ENCODE peak calls at places on chromosomes 1 and 21, in four cellular contexts. S is HCT116, V is PC-9, X is GM23338. J is an unnamed sample.

GRCh38 chr21:30268608-30269197 is 14.0 kb downstream of the KRTAP24-1 start:
- DNase-seq in S (no peak), V (no peak), X (peak; percentile 83), J (peak; percentile 23)

GRCh38 chr1:17004466-17005364 is 7.0 kb downstream of the ATP13A2 start:
- DNase-seq in X (peak; percentile 44), V (no peak), S (no peak), J (no peak)

GRCh38 chr1:184838374-184838995 is 83.8 kb upstream of the EDEM3 start:
- DNase-seq in V (peak; percentile 51), S (no peak), X (no peak), J (peak; percentile 62)

GRCh38 chr1:201156819-201157218 is 2.5 kb upstream of the TMEM9 start:
- DNase-seq in X (no peak), V (no peak), S (no peak), J (no peak)

GRCh38 chr1:216485042-216485441 is 61.8 kb upstream of the USH2A start:
- DNase-seq in V (no peak), S (no peak), X (no peak), J (no peak)

GRCh38 chr1:103917771-103918170 is 168.1 kb downstream of the AMY1C start:
- DNase-seq in S (no peak), V (no peak), X (no peak), J (no peak)

GRCh38 chr1:8815582-8816285 is 1.7 kb downstream of the RERE start:
- DNase-seq in V (no peak), X (no peak), S (no peak), J (peak; percentile 48)

GRCh38 chr1:64925594-64925993 is 40.8 kb downstream of the JAK1 start:
- DNase-seq in X (no peak), S (no peak), V (no peak), J (no peak)

GRCh38 chr1:161115132-161115711 is 2.6 kb downstream of the PFDN2 start:
- DNase-seq in V (peak; percentile 75), X (no peak), S (peak; percentile 95), J (no peak)

GRCh38 chr1:43296207-43296606 is 4.6 kb upstream of the TIE1 start:
- DNase-seq in X (peak; percentile 17), V (no peak), S (no peak), J (no peak)

GRCh38 chr1:203197625-203198024 is 11.1 kb upstream of the CHI3L1 start:
- DNase-seq in V (no peak), S (no peak), X (no peak), J (peak; percentile 45)

GRCh38 chr1:246597340-246597739 is 31.1 kb downstream of the CNST start:
- DNase-seq in V (peak; percentile 36), S (no peak), X (no peak), J (peak; percentile 50)

GRCh38 chr1:69671363-69672010 is 103.8 kb downstream of the LRRC7 start:
- DNase-seq in S (no peak), X (no peak), V (no peak), J (no peak)

GRCh38 chr1:6033986-6034749 is 11.5 kb upstream of the KCNAB2 start:
- DNase-seq in S (no peak), X (peak; percentile 84), V (peak; percentile 34), J (peak; percentile 67)

GRCh38 chr1:25694591-25695007 is 78.0 kb downstream of the MAN1C1 start:
- DNase-seq in S (no peak), V (no peak), X (peak; percentile 44), J (peak; percentile 41)

GRCh38 chr1:147545133-147545532 is 3.8 kb downstream of the BCL9 start:
- DNase-seq in V (peak; percentile 83), S (peak; percentile 66), X (peak; percentile 81), J (peak; percentile 40)

GRCh38 chr1:201877877-201878339 is 10.8 kb upstream of the SHISA4 start:
- DNase-seq in X (peak; percentile 83), V (peak; percentile 41), S (peak; percentile 46), J (peak; percentile 73)

GRCh38 chr1:210489491-210489890 is 160.8 kb downstream of the HHAT start:
- DNase-seq in V (no peak), X (no peak), S (no peak), J (no peak)

GRCh38 chr1:223732993-223733798 is 20.9 kb downstream of the CAPN2 start:
- DNase-seq in V (no peak), S (no peak), X (no peak), J (no peak)

GRCh38 chr21:41695513-41695912 is 71.3 kb downstream of the RIPK4 start:
- DNase-seq in S (no peak), V (no peak), X (no peak), J (no peak)

GRCh38 chr1:87182611-87183010 is 146.1 kb upstream of the LMO4 start:
- DNase-seq in V (no peak), S (no peak), X (no peak), J (no peak)

GRCh38 chr21:43262427-43262826 is 93.6 kb downstream of the CRYAA start:
- DNase-seq in V (no peak), S (no peak), X (no peak), J (peak; percentile 68)

GRCh38 chr1:41152622-41153044 is 89.5 kb downstream of the SCMH1 start:
- DNase-seq in X (no peak), S (no peak), V (no peak), J (no peak)

GRCh38 chr21:28132713-28133112 is 860.0 kb downstream of the LTN1 start:
- DNase-seq in V (no peak), S (no peak), X (no peak), J (no peak)

GRCh38 chr1:223540485-223541106 is 124.9 kb downstream of the CAPN8 start:
- DNase-seq in V (no peak), X (no peak), S (no peak), J (no peak)

GRCh38 chr1:164608651-164609057 is 49.7 kb downstream of the PBX1 start:
- DNase-seq in X (peak; percentile 38), V (no peak), S (no peak), J (no peak)

GRCh38 chr1:65284229-65284628 is 25.1 kb upstream of the DNAJC6 start:
- DNase-seq in S (no peak), X (no peak), V (no peak), J (no peak)

GRCh38 chr1:202129453-202130274 is 6.9 kb downstream of the GPR37L1 start:
- DNase-seq in S (no peak), V (no peak), X (no peak), J (peak; percentile 3)

GRCh38 chr1:15038232-15039016 is 115.1 kb upstream of the TMEM51 start:
- DNase-seq in X (peak; percentile 88), S (peak; percentile 77), V (peak; percentile 31), J (peak; percentile 42)

GRCh38 chr1:44828003-44828651 is 14.9 kb downstream of the PTCH2 start:
- DNase-seq in X (no peak), S (no peak), V (no peak), J (no peak)

GRCh38 chr1:1889847-1890505 is 911 bp downstream of the GNB1 start:
- DNase-seq in S (no peak), X (peak; percentile 72), V (peak; percentile 18), J (peak; percentile 63)

GRCh38 chr21:26844258-26845065 is 747 bp downstream of the ADAMTS1 start:
- DNase-seq in S (no peak), X (peak; percentile 60), V (no peak), J (peak; percentile 71)

GRCh38 chr1:71350805-71351204 is 270.0 kb upstream of the ZRANB2 start:
- DNase-seq in X (no peak), S (no peak), V (no peak), J (no peak)

GRCh38 chr1:3468236-3469103 is 14.0 kb downstream of the ARHGEF16 start:
- DNase-seq in X (no peak), V (no peak), S (no peak), J (no peak)

GRCh38 chr1:219159946-219160645 is 13.6 kb upstream of the LYPLAL1 start:
- DNase-seq in X (no peak), V (no peak), S (no peak), J (no peak)

GRCh38 chr1:219163401-219163954 is 10.2 kb upstream of the LYPLAL1 start:
- DNase-seq in S (no peak), V (no peak), X (no peak), J (no peak)

GRCh38 chr1:219160942-219161341 is 12.7 kb upstream of the LYPLAL1 start:
- DNase-seq in X (no peak), S (no peak), V (no peak), J (no peak)

DNA sequence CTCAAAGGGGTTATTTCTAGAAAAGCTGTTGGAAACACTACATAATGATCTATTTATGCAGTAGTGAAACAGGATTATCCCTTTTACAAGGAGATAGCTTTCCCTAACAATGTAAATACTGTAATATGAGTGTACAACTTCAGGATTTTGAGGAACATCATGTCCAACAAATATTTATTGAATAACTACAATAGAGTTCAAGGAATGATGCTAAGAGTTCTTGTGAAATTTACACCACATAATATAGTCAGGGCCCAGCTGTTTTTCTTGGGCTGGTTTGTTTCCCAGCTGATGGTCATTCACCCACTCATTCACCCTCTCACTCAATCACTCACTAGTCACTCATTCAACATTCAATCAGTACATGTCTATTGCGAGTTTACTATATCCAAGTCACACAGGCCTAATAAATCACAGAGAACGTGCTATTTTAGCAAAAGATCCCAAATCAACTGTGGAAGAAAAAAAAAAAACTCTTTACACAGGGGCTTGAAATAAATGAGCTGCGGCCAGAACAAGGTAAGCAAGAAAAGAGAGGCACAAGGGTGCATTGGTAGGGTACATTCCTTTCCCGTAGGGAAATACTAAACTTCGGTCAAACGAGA is 12.2 kb upstream of the LYPLAL1 start:
- DNase-seq in X (no peak), S (no peak), V (no peak), J (no peak)
- H3K9me2 ChIP-seq in X (no peaks in the 10 kb centered on the region), S (no peaks in the 10 kb centered on the region), V (no peaks in the 10 kb centered on the region), J (no peaks in the 10 kb centered on the region)

GRCh38 chr1:21913763-21914162 is 23.3 kb downstream of the HSPG2 start:
- DNase-seq in S (no peak), V (no peak), X (no peak), J (no peak)
- H3K9me2 ChIP-seq in S (no peaks in the 10 kb centered on the region), V (no peaks in the 10 kb centered on the region), X (no peaks in the 10 kb centered on the region), J (no peaks in the 10 kb centered on the region)

GRCh38 chr1:171311771-171312558 is 2.0 kb upstream of the FMO4 start:
- DNase-seq in S (no peak), X (no peak), V (no peak), J (no peak)

GRCh38 chr1:171313835-171314320 is at the start of gene FMO4:
- DNase-seq in V (peak; percentile 62), S (peak; percentile 97), X (peak; percentile 97), J (peak; percentile 97)

GRCh38 chr1:171313319-171313834 is 606 bp upstream of the FMO4 start:
- DNase-seq in X (no peak), S (no peak), V (no peak), J (no peak)

GRCh38 chr1:171310661-171311087 is 3.3 kb upstream of the FMO4 start:
- DNase-seq in X (peak; percentile 51), V (no peak), S (no peak), J (no peak)
- H3K9me2 ChIP-seq in X (peaks cover 27% of the 10 kb centered on the region), V (no peaks in the 10 kb centered on the region), S (no peaks in the 10 kb centered on the region), J (no peaks in the 10 kb centered on the region)

GRCh38 chr1:230043102-230043501 is 23.9 kb upstream of the GALNT2 start:
- DNase-seq in X (no peak), S (no peak), V (no peak), J (no peak)

GRCh38 chr1:230032882-230033281 is 34.2 kb upstream of the GALNT2 start:
- DNase-seq in S (no peak), V (no peak), X (no peak), J (no peak)

GRCh38 chr1:230040440-230040839 is 26.6 kb upstream of the GALNT2 start:
- DNase-seq in S (no peak), V (no peak), X (no peak), J (no peak)

DNA sequence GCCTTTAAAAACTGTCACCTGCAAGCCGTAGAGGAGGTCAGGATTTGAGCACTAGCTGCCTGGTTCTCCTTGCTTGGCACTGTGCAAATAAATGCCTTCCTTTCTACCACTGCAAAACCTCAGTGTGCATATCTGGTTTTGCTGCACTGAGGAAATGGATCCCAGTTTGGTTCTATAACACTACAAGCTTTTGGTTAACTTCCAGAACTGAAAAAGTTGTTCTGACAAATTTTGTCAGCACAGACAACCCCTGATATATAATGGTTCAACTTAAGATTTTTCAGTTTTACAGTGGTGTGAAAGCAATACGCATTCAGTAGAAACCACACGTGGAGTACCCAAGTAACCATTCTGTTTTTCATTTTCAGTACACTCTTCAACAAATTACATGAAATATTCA is 29.8 kb upstream of the GALNT2 start:
- DNase-seq in S (no peak), X (no peak), V (no peak), J (no peak)
- H3K9me2 ChIP-seq in S (no peaks in the 10 kb centered on the region), X (no peaks in the 10 kb centered on the region), V (no peaks in the 10 kb centered on the region), J (no peaks in the 10 kb centered on the region)